ENCODE peak calls at places on chromosomes 11 and 22, in six cellular contexts. One of them, this sample, is unnamed.

GRCh38 chr22:44393066-44393465 is 80.3 kb upstream of the SHISAL1 start:
- DNase-seq in neuronal stem cell: no peak
- DNase-seq in IMR-90: no peak
- DNase-seq in H9: peak; percentile 20
- DNase-seq in H1: no peak
- DNase-seq in mesenchymal stem cell: no peak
- DNase-seq in this sample: no peak

GRCh38 chr11:15730617-15731385 is 616.1 kb downstream of the INSC start:
- DNase-seq in neuronal stem cell: no peak
- DNase-seq in IMR-90: no peak
- DNase-seq in H9: no peak
- DNase-seq in H1: no peak
- DNase-seq in mesenchymal stem cell: no peak
- DNase-seq in this sample: no peak

GRCh38 chr11:84800755-84801346 is 826.3 kb downstream of the DLG2 start:
- DNase-seq in neuronal stem cell: peak; percentile 17
- DNase-seq in IMR-90: peak; percentile 36
- DNase-seq in H9: no peak
- DNase-seq in H1: no peak
- DNase-seq in mesenchymal stem cell: peak; percentile 23
- DNase-seq in this sample: peak; percentile 10

GRCh38 chr11:78177216-78177615 is 11.2 kb downstream of the KCTD21 start:
- DNase-seq in neuronal stem cell: no peak
- DNase-seq in IMR-90: no peak
- DNase-seq in H9: no peak
- DNase-seq in H1: no peak
- DNase-seq in mesenchymal stem cell: no peak
- DNase-seq in this sample: no peak

GRCh38 chr11:118319031-118319814 is 14.7 kb downstream of the CD3E start:
- DNase-seq in neuronal stem cell: no peak
- DNase-seq in IMR-90: no peak
- DNase-seq in H9: no peak
- DNase-seq in H1: no peak
- DNase-seq in mesenchymal stem cell: no peak
- DNase-seq in this sample: peak; percentile 3

GRCh38 chr22:47816121-47816915 is 1053.9 kb downstream of the TBC1D22A start:
- DNase-seq in neuronal stem cell: no peak
- DNase-seq in IMR-90: no peak
- DNase-seq in H9: no peak
- DNase-seq in H1: no peak
- DNase-seq in mesenchymal stem cell: no peak
- DNase-seq in this sample: no peak

GRCh38 chr11:127074151-127074761 is 73.7 kb upstream of the KIRREL3 start:
- DNase-seq in neuronal stem cell: peak; percentile 9
- DNase-seq in IMR-90: peak; percentile 72
- DNase-seq in H9: peak; percentile 62
- DNase-seq in H1: peak; percentile 21
- DNase-seq in mesenchymal stem cell: peak; percentile 21
- DNase-seq in this sample: peak; percentile 82

GRCh38 chr11:28966951-28967350 is 858.8 kb downstream of the METTL15 start:
- DNase-seq in neuronal stem cell: no peak
- DNase-seq in IMR-90: peak; percentile 55
- DNase-seq in H9: no peak
- DNase-seq in H1: no peak
- DNase-seq in mesenchymal stem cell: no peak
- DNase-seq in this sample: no peak

GRCh38 chr11:96228472-96228871 is 114.5 kb downstream of the MAML2 start:
- DNase-seq in neuronal stem cell: no peak
- DNase-seq in IMR-90: peak; percentile 96
- DNase-seq in H9: no peak
- DNase-seq in H1: no peak
- DNase-seq in mesenchymal stem cell: peak; percentile 95
- DNase-seq in this sample: peak; percentile 78

GRCh38 chr11:30463266-30463665 is 122.9 kb downstream of the MPPED2 start:
- DNase-seq in neuronal stem cell: no peak
- DNase-seq in IMR-90: no peak
- DNase-seq in H9: no peak
- DNase-seq in H1: no peak
- DNase-seq in mesenchymal stem cell: no peak
- DNase-seq in this sample: no peak

GRCh38 chr11:121652982-121653381 is 200.2 kb upstream of the SORL1-AS1 start:
- DNase-seq in neuronal stem cell: no peak
- DNase-seq in IMR-90: no peak
- DNase-seq in H9: no peak
- DNase-seq in H1: no peak
- DNase-seq in mesenchymal stem cell: no peak
- DNase-seq in this sample: no peak

GRCh38 chr11:45457649-45458048 is 171.5 kb upstream of the SYT13 start:
- DNase-seq in neuronal stem cell: no peak
- DNase-seq in IMR-90: peak; percentile 79
- DNase-seq in H9: no peak
- DNase-seq in H1: no peak
- DNase-seq in mesenchymal stem cell: peak; percentile 86
- DNase-seq in this sample: peak; percentile 91

GRCh38 chr22:35541254-35541748 is 670 bp downstream of the RASD2 start:
- DNase-seq in neuronal stem cell: no peak
- DNase-seq in IMR-90: no peak
- DNase-seq in H9: no peak
- DNase-seq in H1: no peak
- DNase-seq in mesenchymal stem cell: no peak
- DNase-seq in this sample: no peak

GRCh38 chr11:2525941-2526807 is 81.4 kb downstream of the KCNQ1 start:
- DNase-seq in neuronal stem cell: no peak
- DNase-seq in IMR-90: no peak
- DNase-seq in H9: peak; percentile 18
- DNase-seq in H1: no peak
- DNase-seq in mesenchymal stem cell: no peak
- DNase-seq in this sample: no peak

DNA sequence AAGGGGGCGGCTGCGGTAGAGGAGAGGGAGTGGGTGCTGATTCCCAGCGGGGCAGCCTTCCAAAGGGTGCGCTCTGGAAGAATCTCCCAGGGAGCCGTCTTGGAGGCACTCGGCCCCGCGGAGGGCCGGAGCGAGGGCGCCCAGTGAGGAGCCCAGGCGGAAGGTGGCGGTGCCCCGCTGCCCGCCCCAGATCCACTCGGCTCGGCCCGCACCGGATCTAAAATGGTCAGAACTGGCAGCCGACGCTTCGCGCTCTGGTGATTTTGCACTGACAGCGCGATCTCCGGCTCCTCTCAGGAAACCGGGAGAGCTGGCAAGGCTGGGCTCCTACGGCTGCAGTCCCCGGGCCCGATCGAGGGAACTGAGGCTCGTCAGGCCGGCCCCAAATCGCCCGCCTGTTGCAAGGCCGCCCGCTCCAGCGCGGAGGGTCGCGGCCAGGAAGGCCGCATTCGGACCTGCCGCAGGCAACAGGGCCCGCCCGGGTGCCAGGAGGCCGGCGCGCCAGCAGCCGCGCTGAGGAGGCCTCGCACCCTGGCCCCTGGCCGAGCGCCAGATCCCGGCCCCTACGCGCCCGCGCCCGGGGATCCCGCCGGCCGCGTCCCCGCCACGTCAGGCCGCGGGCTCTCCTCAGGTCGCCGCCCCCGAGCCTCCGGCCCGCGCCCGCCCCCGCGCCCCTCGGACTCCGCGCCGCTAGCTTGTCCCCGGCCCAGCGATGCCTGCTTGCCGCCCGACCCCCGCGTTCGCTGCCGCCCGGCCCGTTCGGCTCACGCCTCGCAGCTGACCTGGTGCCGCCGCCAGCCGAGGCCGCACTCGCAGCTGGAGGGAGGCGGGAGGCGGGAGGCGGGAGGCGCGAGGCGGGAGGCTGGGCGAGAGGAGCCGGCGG is at the start of gene KLHL22:
- DNase-seq in neuronal stem cell: peak; percentile 21
- DNase-seq in IMR-90: peak; percentile 26
- DNase-seq in H9: peak; percentile 38
- DNase-seq in H1: no peak
- DNase-seq in mesenchymal stem cell: peak; percentile 53
- DNase-seq in this sample: no peak
- H2AFZ ChIP-seq in neuronal stem cell: peak within 1 kb of the TSS; percentile 90
- H2AFZ ChIP-seq in IMR-90: peak within 1 kb of the TSS; percentile 96
- H2AFZ ChIP-seq in H9: no peak within 1 kb of the TSS
- H2AFZ ChIP-seq in H1: peak within 1 kb of the TSS; percentile 88
- H2AFZ ChIP-seq in mesenchymal stem cell: peak within 1 kb of the TSS; percentile 54
- H2AFZ ChIP-seq in this sample: peak within 1 kb of the TSS; percentile 91

GRCh38 chr11:74320538-74320937 is 9.1 kb upstream of the P4HA3 start:
- DNase-seq in neuronal stem cell: no peak
- DNase-seq in IMR-90: peak; percentile 34
- DNase-seq in H9: no peak
- DNase-seq in H1: no peak
- DNase-seq in mesenchymal stem cell: no peak
- DNase-seq in this sample: no peak

GRCh38 chr11:74318241-74318932 is 6.9 kb upstream of the P4HA3 start:
- DNase-seq in neuronal stem cell: no peak
- DNase-seq in IMR-90: peak; percentile 65
- DNase-seq in H9: no peak
- DNase-seq in H1: no peak
- DNase-seq in mesenchymal stem cell: peak; percentile 17
- DNase-seq in this sample: no peak

GRCh38 chr11:74316772-74317505 is 5.5 kb upstream of the P4HA3 start:
- DNase-seq in neuronal stem cell: no peak
- DNase-seq in IMR-90: peak; percentile 74
- DNase-seq in H9: no peak
- DNase-seq in H1: no peak
- DNase-seq in mesenchymal stem cell: no peak
- DNase-seq in this sample: no peak

GRCh38 chr11:74321487-74322188 is 10.2 kb upstream of the P4HA3 start:
- DNase-seq in neuronal stem cell: no peak
- DNase-seq in IMR-90: peak; percentile 65
- DNase-seq in H9: no peak
- DNase-seq in H1: no peak
- DNase-seq in mesenchymal stem cell: no peak
- DNase-seq in this sample: peak; percentile 21

DNA sequence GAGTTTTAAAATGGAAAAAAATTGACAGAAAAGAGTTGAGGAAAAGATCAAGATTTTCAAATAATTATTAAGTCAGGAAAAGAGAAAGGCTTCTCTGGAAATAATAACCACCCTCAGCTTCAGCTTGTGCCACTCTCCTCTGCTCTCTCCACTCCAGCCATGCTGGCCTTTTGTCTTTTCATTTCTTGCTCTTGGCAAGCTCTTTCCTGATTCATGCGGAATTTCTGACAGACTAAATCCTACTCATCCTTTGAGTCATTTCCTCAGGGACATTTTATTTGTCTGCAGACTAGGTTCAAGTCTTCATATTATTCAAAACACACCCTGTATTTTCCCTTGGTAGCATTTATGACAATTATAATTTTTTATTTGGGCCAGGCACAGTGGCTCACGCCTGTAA is 7.7 kb upstream of the P4HA3 start:
- DNase-seq in neuronal stem cell: no peak
- DNase-seq in IMR-90: peak; percentile 93
- DNase-seq in H9: no peak
- DNase-seq in H1: no peak
- DNase-seq in mesenchymal stem cell: peak; percentile 77
- DNase-seq in this sample: peak; percentile 3
- H3K4ac ChIP-seq in neuronal stem cell: no peak overlapping the region
- H3K4ac ChIP-seq in IMR-90: peak overlapping the region; percentile 85
- H3K4ac ChIP-seq in H9: no peak overlapping the region
- H3K4ac ChIP-seq in H1: no peak overlapping the region
- H3K4ac ChIP-seq in mesenchymal stem cell: no peak overlapping the region
- H3K4ac ChIP-seq in this sample: no peak overlapping the region

GRCh38 chr11:72179049-72179803 is 12.7 kb upstream of the FOLR1 start:
- DNase-seq in neuronal stem cell: no peak
- DNase-seq in IMR-90: no peak
- DNase-seq in H9: no peak
- DNase-seq in H1: no peak
- DNase-seq in mesenchymal stem cell: no peak
- DNase-seq in this sample: no peak
- H2AFZ ChIP-seq in neuronal stem cell: no peak overlapping the region
- H2AFZ ChIP-seq in IMR-90: no peak overlapping the region
- H2AFZ ChIP-seq in H9: no peak overlapping the region
- H2AFZ ChIP-seq in H1: no peak overlapping the region
- H2AFZ ChIP-seq in mesenchymal stem cell: no peak overlapping the region
- H2AFZ ChIP-seq in this sample: no peak overlapping the region

DNA sequence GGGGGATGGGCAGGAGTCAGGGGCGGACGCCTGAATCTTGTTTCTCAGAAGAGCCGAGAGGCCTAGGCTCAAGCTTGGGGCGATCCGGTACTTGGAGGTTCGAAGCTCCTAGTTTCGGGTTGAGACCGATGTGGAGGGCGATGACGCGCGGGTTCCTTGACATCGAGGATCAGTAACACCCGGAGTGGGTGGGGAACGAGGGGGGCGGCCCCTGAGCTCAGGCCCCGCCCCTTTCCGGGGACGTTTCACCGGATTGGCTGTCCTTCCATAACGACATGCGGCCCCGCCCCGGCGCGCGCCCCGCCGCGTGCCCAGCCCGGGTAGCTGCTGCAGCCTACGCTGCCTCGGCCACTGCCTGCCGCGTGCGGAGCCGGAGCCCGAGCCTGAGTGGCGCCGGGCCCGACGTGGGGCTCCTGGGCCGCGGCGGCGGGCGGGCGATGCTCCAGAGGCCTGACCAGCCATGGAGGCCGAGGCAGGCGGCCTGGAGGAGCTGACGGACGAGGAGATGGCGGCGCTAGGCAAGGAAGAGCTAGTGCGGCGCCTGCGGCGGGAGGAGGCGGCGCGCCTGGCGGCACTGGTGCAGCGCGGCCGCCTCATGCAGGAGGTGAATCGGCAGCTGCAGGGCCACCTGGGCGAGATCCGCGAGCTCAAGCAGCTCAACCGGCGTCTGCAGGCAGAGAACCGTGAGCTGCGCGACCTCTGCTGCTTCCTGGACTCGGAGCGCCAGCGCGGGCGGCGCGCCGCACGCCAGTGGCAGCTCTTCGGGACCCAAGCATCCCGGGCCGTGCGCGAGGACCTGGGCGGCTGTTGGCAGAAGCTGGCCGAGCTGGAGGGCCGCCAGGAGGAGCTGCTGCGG is at the start of gene CCDC85B:
- DNase-seq in neuronal stem cell: peak; percentile 93
- DNase-seq in IMR-90: peak; percentile 95
- DNase-seq in H9: peak; percentile 94
- DNase-seq in H1: no peak
- DNase-seq in mesenchymal stem cell: peak; percentile 97
- DNase-seq in this sample: peak; percentile 97
- H3K4ac ChIP-seq in neuronal stem cell: peak within 1 kb of the TSS; percentile 80
- H3K4ac ChIP-seq in IMR-90: peak within 1 kb of the TSS; percentile 85
- H3K4ac ChIP-seq in H9: no peak within 1 kb of the TSS
- H3K4ac ChIP-seq in H1: no peak within 1 kb of the TSS
- H3K4ac ChIP-seq in mesenchymal stem cell: peak within 1 kb of the TSS; percentile 39
- H3K4ac ChIP-seq in this sample: peak within 1 kb of the TSS; percentile 57

GRCh38 chr11:60594998-60595637 is 79.9 kb downstream of the MS4A13 start:
- DNase-seq in neuronal stem cell: no peak
- DNase-seq in IMR-90: no peak
- DNase-seq in H9: no peak
- DNase-seq in H1: no peak
- DNase-seq in mesenchymal stem cell: no peak
- DNase-seq in this sample: no peak

GRCh38 chr11:60589611-60590010 is 74.4 kb downstream of the MS4A13 start:
- DNase-seq in neuronal stem cell: no peak
- DNase-seq in IMR-90: no peak
- DNase-seq in H9: no peak
- DNase-seq in H1: no peak
- DNase-seq in mesenchymal stem cell: no peak
- DNase-seq in this sample: no peak
- H2AFZ ChIP-seq in neuronal stem cell: no peak overlapping the region
- H2AFZ ChIP-seq in IMR-90: no peak overlapping the region
- H2AFZ ChIP-seq in H9: peak overlapping the region; percentile 48
- H2AFZ ChIP-seq in H1: no peak overlapping the region
- H2AFZ ChIP-seq in mesenchymal stem cell: no peak overlapping the region
- H2AFZ ChIP-seq in this sample: no peak overlapping the region

GRCh38 chr11:75325713-75326438 is 25.6 kb downstream of the ARRB1 start:
- DNase-seq in neuronal stem cell: no peak
- DNase-seq in IMR-90: peak; percentile 97
- DNase-seq in H9: no peak
- DNase-seq in H1: no peak
- DNase-seq in mesenchymal stem cell: peak; percentile 91
- DNase-seq in this sample: no peak
- H3K4ac ChIP-seq in neuronal stem cell: no peak overlapping the region
- H3K4ac ChIP-seq in IMR-90: peak overlapping the region; percentile 67
- H3K4ac ChIP-seq in H9: no peak overlapping the region
- H3K4ac ChIP-seq in H1: no peak overlapping the region
- H3K4ac ChIP-seq in mesenchymal stem cell: no peak overlapping the region
- H3K4ac ChIP-seq in this sample: peak overlapping the region; percentile 33

GRCh38 chr22:39707351-39707750 is 136.8 kb downstream of the CACNA1I start:
- DNase-seq in neuronal stem cell: no peak
- DNase-seq in IMR-90: no peak
- DNase-seq in H9: no peak
- DNase-seq in H1: no peak
- DNase-seq in mesenchymal stem cell: no peak
- DNase-seq in this sample: no peak
- H2AFZ ChIP-seq in neuronal stem cell: no peak overlapping the region
- H2AFZ ChIP-seq in IMR-90: no peak overlapping the region
- H2AFZ ChIP-seq in H9: no peak overlapping the region
- H2AFZ ChIP-seq in H1: no peak overlapping the region
- H2AFZ ChIP-seq in mesenchymal stem cell: no peak overlapping the region
- H2AFZ ChIP-seq in this sample: no peak overlapping the region